ENCODE peak calls at places on chromosomes 3 and 15, in four cellular contexts. E, Y, D and A are unnamed samples.

GRCh38 chr15:48424076-48424475 is 92.8 kb downstream of the DUT start:
- DNase-seq in E (no peak), Y (peak), D (no peak), A (no peak)

GRCh38 chr3:134392336-134392983 is 18.2 kb upstream of the AMOTL2 start:
- DNase-seq in E (no peak), Y (no peak), D (no peak), A (no peak)

GRCh38 chr15:93428807-93429351 is 339.9 kb upstream of the RGMA start:
- DNase-seq in E (no peak), Y (no peak), D (no peak), A (no peak)

GRCh38 chr3:183252973-183253363 is at the start of gene B3GNT5:
- DNase-seq in E (peak), Y (peak), D (no peak), A (no peak)

GRCh38 chr3:115423170-115423569 is 200.1 kb upstream of the GAP43 start:
- DNase-seq in E (no peak), Y (no peak), D (no peak), A (no peak)

GRCh38 chr15:58185439-58185838 is 47.3 kb downstream of the AQP9 start:
- DNase-seq in E (no peak), Y (no peak), D (no peak), A (peak)

GRCh38 chr3:134446800-134447199 is 39.0 kb downstream of the ANAPC13 start:
- DNase-seq in E (peak), Y (peak), D (no peak), A (no peak)

GRCh38 chr3:48399387-48400172 is 27.6 kb downstream of the FBXW12 start:
- DNase-seq in E (no peak), Y (no peak), D (no peak), A (no peak)

GRCh38 chr3:63096248-63097058 is 181.7 kb upstream of the SYNPR start:
- DNase-seq in E (no peak), Y (no peak), D (no peak), A (no peak)